ENCODE peak calls at places on chromosomes 2 and 18, in six cellular contexts. T, K, E, I, J and M are unnamed samples.
A peak's percentile ranks its signal among the peaks of the same experiment; 100 is the strongest.

GRCh38 chr2:180314086-180314485 is 307.0 kb upstream of the CWC22 start:
- DNase-seq in J (no peak), E (no peak), T (no peak), I (no peak), K (no peak), M (no peak)

GRCh38 chr2:109438773-109439191 is 175.0 kb downstream of the SEPTIN10 start:
- DNase-seq in J (peak; percentile 41), K (no peak), I (no peak), T (no peak), E (peak; percentile 19), M (no peak)

GRCh38 chr2:111162718-111163331 is 42.1 kb downstream of the BCL2L11 start:
- DNase-seq in I (no peak), K (no peak), E (no peak), T (no peak), J (no peak), M (no peak)

GRCh38 chr2:216001612-216002215 is 11.6 kb downstream of the MREG start:
- DNase-seq in E (no peak), T (no peak), I (no peak), K (no peak), J (no peak), M (no peak)

GRCh38 chr2:62466501-62466854 is 39.5 kb downstream of the TMEM17 start:
- DNase-seq in J (no peak), K (no peak), T (no peak), E (no peak), I (no peak), M (no peak)

GRCh38 chr18:61765097-61765496 is 127.7 kb downstream of the RNF152 start:
- DNase-seq in K (no peak), I (no peak), T (no peak), E (peak; percentile 24), J (peak; percentile 29), M (no peak)

GRCh38 chr18:75230210-75231052 is 19.8 kb downstream of the TSHZ1 start:
- DNase-seq in E (no peak), K (no peak), I (no peak), J (no peak), T (no peak), M (no peak)

GRCh38 chr2:129880971-129881370 is 98.5 kb upstream of the RAB6C start:
- DNase-seq in E (no peak), I (no peak), T (no peak), J (no peak), K (peak; percentile 49), M (no peak)

GRCh38 chr2:225526731-225527427 is 127.4 kb downstream of the NYAP2 start:
- DNase-seq in J (no peak), K (no peak), I (no peak), T (no peak), E (no peak), M (no peak)

GRCh38 chr2:29747786-29748470 is 173.5 kb downstream of the ALK start:
- DNase-seq in E (peak; percentile 100), I (peak; percentile 2), K (no peak), T (no peak), J (peak; percentile 59), M (peak; percentile 31)

GRCh38 chr18:40962784-40963183 is 992.2 kb upstream of the PIK3C3 start:
- DNase-seq in K (no peak), T (no peak), J (no peak), E (peak; percentile 23), I (no peak), M (no peak)

GRCh38 chr2:131413148-131413747 is 49.3 kb upstream of the RAB6D start:
- DNase-seq in T (no peak), I (no peak), J (no peak), K (no peak), E (peak; percentile 49), M (peak; percentile 27)

GRCh38 chr2:232269867-232270266 is 108.7 kb upstream of the ALPP start:
- DNase-seq in I (no peak), T (no peak), J (no peak), K (no peak), E (no peak), M (no peak)

GRCh38 chr2:241812730-241813079 is 3.7 kb downstream of the NEU4 start:
- DNase-seq in I (no peak), J (no peak), K (no peak), T (no peak), E (no peak), M (no peak)

GRCh38 chr2:231709636-231709980 is 1.3 kb downstream of the PTMA start:
- DNase-seq in I (no peak), K (peak; percentile 83), T (no peak), E (no peak), J (no peak), M (no peak)